ENCODE peak calls at places on chromosomes 1 and 21, in five cellular contexts. W is KBM-7; Z is stimulated activated CD4-positive, alpha-beta T cell treated with anti-CD3 and anti-CD28 coated beads, Interleukin-15, amount 100 ng/mL, for 24 hours; R is CD4-positive, alpha-beta memory T cell; P is Caki2. N is an unnamed sample.

GRCh38 chr1:112508242-112509004 is at the start of gene WNT2B:
- DNase-seq in W (peak; percentile 48), Z (peak; percentile 68), R (peak; percentile 63), P (no peak), N (no peak)

GRCh38 chr1:210394281-210394798 is 65.6 kb downstream of the HHAT start:
- DNase-seq in W (no peak), Z (no peak), R (no peak), P (peak; percentile 44), N (no peak)

GRCh38 chr1:218304281-218305039 is 19.4 kb downstream of the RRP15 start:
- DNase-seq in W (peak; percentile 73), Z (no peak), R (no peak), P (no peak), N (no peak)

GRCh38 chr1:109198043-109198695 is 15.5 kb upstream of the SARS1 start:
- DNase-seq in W (no peak), Z (no peak), R (no peak), P (peak; percentile 79), N (no peak)

GRCh38 chr1:24322636-24323177 is 3.5 kb downstream of the GRHL3 start:
- DNase-seq in W (no peak), Z (no peak), R (no peak), P (no peak), N (no peak)

GRCh38 chr1:59292557-59292956 is 4.3 kb upstream of the FGGY start:
- DNase-seq in W (peak; percentile 85), Z (no peak), R (no peak), P (no peak), N (peak; percentile 94)

GRCh38 chr1:44422161-44422560 is 17.1 kb downstream of the RNF220 start:
- DNase-seq in W (peak; percentile 81), Z (no peak), R (no peak), P (no peak), N (peak; percentile 25)

GRCh38 chr1:53396563-53397268 is 62.5 kb upstream of the DMRTB1 start:
- DNase-seq in W (no peak), Z (no peak), R (no peak), P (no peak), N (no peak)

GRCh38 chr1:206005761-206006160 is 2.6 kb upstream of the RAB7B start:
- DNase-seq in W (peak; percentile 43), Z (no peak), R (no peak), P (no peak), N (no peak)

GRCh38 chr1:47688631-47689296 is 250.9 kb downstream of the FOXD2 start:
- DNase-seq in W (no peak), Z (no peak), R (no peak), P (no peak), N (no peak)

GRCh38 chr1:47212636-47213229 is 19.3 kb downstream of the TAL1 start:
- DNase-seq in W (no peak), Z (no peak), R (no peak), P (no peak), N (no peak)

GRCh38 chr1:161226320-161226711 is 456 bp downstream of the TOMM40L start:
- DNase-seq in W (no peak), Z (peak; percentile 22), R (no peak), P (no peak), N (no peak)

GRCh38 chr1:177306981-177307380 is 136.2 kb downstream of the BRINP2 start:
- DNase-seq in W (no peak), Z (no peak), R (no peak), P (no peak), N (no peak)

GRCh38 chr1:13725714-13726175 is 25.8 kb downstream of the PRDM2 start:
- DNase-seq in W (peak; percentile 60), Z (peak; percentile 46), R (peak; percentile 65), P (no peak), N (peak; percentile 42)

GRCh38 chr1:22815043-22815365 is 104.4 kb downstream of the EPHB2 start:
- DNase-seq in W (no peak), Z (no peak), R (no peak), P (no peak), N (no peak)

GRCh38 chr1:165408518-165408917 is 36.4 kb downstream of the RXRG start:
- DNase-seq in W (peak; percentile 19), Z (peak; percentile 23), R (no peak), P (peak; percentile 42), N (no peak)

GRCh38 chr1:3889952-3890351 is 10.1 kb downstream of the C1orf174 start:
- DNase-seq in W (no peak), Z (peak; percentile 17), R (peak; percentile 48), P (no peak), N (no peak)

GRCh38 chr1:180778782-180779398 is 133.8 kb upstream of the KIAA1614 start:
- DNase-seq in W (no peak), Z (peak; percentile 3), R (no peak), P (no peak), N (no peak)

GRCh38 chr1:117664314-117664713 is 58.5 kb downstream of the TENT5C start:
- DNase-seq in W (peak; percentile 75), Z (peak; percentile 64), R (peak; percentile 91), P (no peak), N (no peak)

GRCh38 chr21:38067086-38067739 is 151.0 kb upstream of the KCNJ6 start:
- DNase-seq in W (no peak), Z (no peak), R (no peak), P (no peak), N (no peak)

GRCh38 chr1:182301467-182302198 is 90.0 kb downstream of the GLUL start:
- DNase-seq in W (no peak), Z (peak; percentile 12), R (no peak), P (no peak), N (peak; percentile 30)

GRCh38 chr1:207996632-207997031 is 85.7 kb upstream of the CD34 start:
- DNase-seq in W (peak; percentile 21), Z (no peak), R (no peak), P (no peak), N (no peak)

GRCh38 chr1:185215911-185216310 is 58.9 kb downstream of the SWT1 start:
- DNase-seq in W (no peak), Z (no peak), R (no peak), P (no peak), N (no peak)

GRCh38 chr1:160205974-160206369 is 788 bp downstream of the PEA15 start:
- DNase-seq in W (no peak), Z (peak; percentile 70), R (peak; percentile 74), P (peak; percentile 51), N (no peak)

GRCh38 chr21:32641715-32642698 is 29.8 kb upstream of the CFAP298 start:
- DNase-seq in W (no peak), Z (no peak), R (no peak), P (peak; percentile 53), N (no peak)

GRCh38 chr1:95216292-95216990 is 17.6 kb upstream of the RWDD3 start:
- DNase-seq in W (no peak), Z (no peak), R (no peak), P (no peak), N (no peak)

GRCh38 chr1:217078959-217079358 is 355.7 kb upstream of the ESRRG start:
- DNase-seq in W (no peak), Z (no peak), R (no peak), P (no peak), N (no peak)

GRCh38 chr1:228464487-228464983 is 22.6 kb upstream of the RNF187 start:
- DNase-seq in W (no peak), Z (peak; percentile 92), R (peak; percentile 93), P (no peak), N (no peak)